ENCODE peak calls at places on chromosomes 2 and 18, in ten cellular contexts. V is hippocampal formation; B is BJ; J is posterior cingulate gyrus; D is M059J; S is LHCN-M2; C is CD4-positive, CD25-positive, alpha-beta regulatory T cell; G is A172; K is small intestine; P is AG10803. T is an unnamed sample.

GRCh38 chr2:79686884-79687283 is 174.0 kb downstream of the CTNNA2 start:
- DNase-seq in V (no peak), B (no peak), J (no peak), D (no peak), S (no peak), C (no peak), G (no peak), K (no peak), P (no peak), T (no peak)

GRCh38 chr2:197972017-197972416 is 167.6 kb downstream of the PLCL1 start:
- DNase-seq in V (no peak), B (peak), J (no peak), D (peak), S (peak), C (no peak), G (peak), K (no peak), P (peak), T (peak)

GRCh38 chr2:231680284-231680991 is 27.9 kb upstream of the PTMA start:
- DNase-seq in V (no peak), B (no peak), J (no peak), D (no peak), S (no peak), C (no peak), G (no peak), K (peak), P (no peak), T (no peak)

GRCh38 chr18:45962866-45963265 is 4.3 kb downstream of the EPG5 start:
- DNase-seq in V (no peak), B (peak), J (no peak), D (peak), S (peak), C (no peak), G (peak), K (no peak), P (peak), T (peak)

GRCh38 chr2:31859959-31860358 is 150.8 kb downstream of the MEMO1 start:
- DNase-seq in V (no peak), B (no peak), J (no peak), D (no peak), S (no peak), C (no peak), G (no peak), K (no peak), P (no peak), T (peak)

GRCh38 chr18:11506871-11507270 is 102.5 kb upstream of the SLC35G4 start:
- DNase-seq in V (no peak), B (no peak), J (no peak), D (peak), S (peak), C (no peak), G (peak), K (no peak), P (no peak), T (no peak)

GRCh38 chr2:212381428-212382102 is 157.0 kb downstream of the ERBB4 start:
- DNase-seq in V (no peak), B (no peak), J (no peak), D (peak), S (no peak), C (no peak), G (no peak), K (no peak), P (no peak), T (no peak)

GRCh38 chr2:210540471-210541257 is 15.7 kb upstream of the CPS1 start:
- DNase-seq in V (no peak), B (no peak), J (no peak), D (no peak), S (no peak), C (no peak), G (no peak), K (peak), P (no peak), T (no peak)

GRCh38 chr2:28809927-28810326 is 707 bp upstream of the SPDYA start:
- DNase-seq in V (no peak), B (no peak), J (no peak), D (no peak), S (no peak), C (no peak), G (no peak), K (peak), P (no peak), T (no peak)

GRCh38 chr2:229673676-229674075 is 40.7 kb downstream of the DNER start:
- DNase-seq in V (no peak), B (no peak), J (no peak), D (peak), S (no peak), C (no peak), G (no peak), K (no peak), P (no peak), T (no peak)

GRCh38 chr2:54767921-54768320 is 44.5 kb downstream of the EML6 start:
- DNase-seq in V (no peak), B (no peak), J (no peak), D (peak), S (peak), C (no peak), G (peak), K (no peak), P (peak), T (peak)

GRCh38 chr2:61255580-61256437 is 93.8 kb downstream of the C2orf74 start:
- DNase-seq in V (no peak), B (peak), J (no peak), D (peak), S (peak), C (no peak), G (peak), K (no peak), P (peak), T (peak)

GRCh38 chr18:37242091-37242490 is 323.5 kb downstream of the CELF4 start:
- DNase-seq in V (no peak), B (no peak), J (no peak), D (no peak), S (no peak), C (no peak), G (no peak), K (no peak), P (no peak), T (no peak)

GRCh38 chr2:241858206-241859016 is at the start of gene PDCD1:
- DNase-seq in V (no peak), B (no peak), J (no peak), D (no peak), S (no peak), C (peak), G (no peak), K (no peak), P (no peak), T (no peak)

GRCh38 chr2:8583400-8584173 is 98.3 kb upstream of the ID2 start:
- DNase-seq in V (no peak), B (no peak), J (peak), D (no peak), S (no peak), C (peak), G (no peak), K (peak), P (no peak), T (peak)

GRCh38 chr2:141455211-141455826 is 675.5 kb downstream of the LRP1B start:
- DNase-seq in V (no peak), B (no peak), J (no peak), D (no peak), S (no peak), C (no peak), G (no peak), K (no peak), P (no peak), T (peak)

GRCh38 chr2:165778653-165779451 is 15.2 kb downstream of the GALNT3 start:
- DNase-seq in V (no peak), B (no peak), J (no peak), D (no peak), S (no peak), C (no peak), G (no peak), K (peak), P (no peak), T (peak)

GRCh38 chr2:145413261-145413660 is 893.3 kb upstream of the ZEB2 start:
- DNase-seq in V (no peak), B (no peak), J (no peak), D (no peak), S (no peak), C (no peak), G (no peak), K (no peak), P (no peak), T (no peak)

GRCh38 chr2:33021542-33022259 is 74.9 kb downstream of the LTBP1 start:
- DNase-seq in V (no peak), B (peak), J (no peak), D (peak), S (peak), C (no peak), G (peak), K (no peak), P (peak), T (peak)

GRCh38 chr2:85794038-85794441 is 40.2 kb downstream of the ATOH8 start:
- DNase-seq in V (peak), B (no peak), J (no peak), D (no peak), S (no peak), C (no peak), G (no peak), K (no peak), P (no peak), T (no peak)

GRCh38 chr18:32956591-32957310 is 183.9 kb upstream of the KLHL14 start:
- DNase-seq in V (no peak), B (no peak), J (no peak), D (no peak), S (peak), C (no peak), G (peak), K (no peak), P (peak), T (peak)

GRCh38 chr2:167859676-167860075 is 387.7 kb downstream of the STK39 start:
- DNase-seq in V (no peak), B (no peak), J (no peak), D (no peak), S (no peak), C (no peak), G (no peak), K (no peak), P (no peak), T (no peak)

GRCh38 chr18:57050314-57050949 is 96.5 kb upstream of the BOD1L2 start:
- DNase-seq in V (no peak), B (no peak), J (no peak), D (no peak), S (no peak), C (no peak), G (no peak), K (peak), P (no peak), T (no peak)